ENCODE peak calls at places on chromosomes 4 and X, in nine cellular contexts. One of them, this sample, is unnamed.

GRCh38 chrX:45515262-45516215 is 314.9 kb upstream of the DIPK2B start:
- DNase-seq in amniotic stem cell: peak; percentile 82
- DNase-seq in stimulated activated naive B cell treated with anti-CD40 and anti-IgM and Interleukin-4, amounts not matched to agents 10 μg/mL and 1 μg/mL and 100 μg/mL, for 72 hours: no peak
- DNase-seq in activated CD4-positive, alpha-beta T cell treated with anti-CD3 and anti-CD28 coated beads, Interleukin-2, amount 10 ng/mL, durations not matched to agents 7 days and 5 days: peak; percentile 36
- DNase-seq in uterus: peak; percentile 87
- DNase-seq in HS-27A: peak; percentile 71
- DNase-seq in Ammon's horn: peak; percentile 69
- DNase-seq in H7: peak; percentile 19
- DNase-seq in CD8-positive, alpha-beta memory T cell: peak; percentile 53
- DNase-seq in this sample: no peak

GRCh38 chr4:12852338-12853307 is 631.5 kb downstream of the RAB28 start:
- DNase-seq in amniotic stem cell: peak; percentile 5
- DNase-seq in stimulated activated naive B cell treated with anti-CD40 and anti-IgM and Interleukin-4, amounts not matched to agents 10 μg/mL and 1 μg/mL and 100 μg/mL, for 72 hours: no peak
- DNase-seq in activated CD4-positive, alpha-beta T cell treated with anti-CD3 and anti-CD28 coated beads, Interleukin-2, amount 10 ng/mL, durations not matched to agents 7 days and 5 days: no peak
- DNase-seq in uterus: peak; percentile 16
- DNase-seq in HS-27A: no peak
- DNase-seq in Ammon's horn: peak; percentile 59
- DNase-seq in H7: peak; percentile 42
- DNase-seq in CD8-positive, alpha-beta memory T cell: no peak
- DNase-seq in this sample: no peak

GRCh38 chr4:140374130-140374477 is 658 bp downstream of the SCOC start:
- DNase-seq in amniotic stem cell: no peak
- DNase-seq in stimulated activated naive B cell treated with anti-CD40 and anti-IgM and Interleukin-4, amounts not matched to agents 10 μg/mL and 1 μg/mL and 100 μg/mL, for 72 hours: no peak
- DNase-seq in activated CD4-positive, alpha-beta T cell treated with anti-CD3 and anti-CD28 coated beads, Interleukin-2, amount 10 ng/mL, durations not matched to agents 7 days and 5 days: no peak
- DNase-seq in uterus: no peak
- DNase-seq in HS-27A: no peak
- DNase-seq in Ammon's horn: no peak
- DNase-seq in H7: no peak
- DNase-seq in CD8-positive, alpha-beta memory T cell: no peak
- DNase-seq in this sample: no peak

GRCh38 chrX:23902419-23902818 is 5.3 kb downstream of the APOO start:
- DNase-seq in amniotic stem cell: peak; percentile 16
- DNase-seq in stimulated activated naive B cell treated with anti-CD40 and anti-IgM and Interleukin-4, amounts not matched to agents 10 μg/mL and 1 μg/mL and 100 μg/mL, for 72 hours: no peak
- DNase-seq in activated CD4-positive, alpha-beta T cell treated with anti-CD3 and anti-CD28 coated beads, Interleukin-2, amount 10 ng/mL, durations not matched to agents 7 days and 5 days: peak; percentile 16
- DNase-seq in uterus: no peak
- DNase-seq in HS-27A: no peak
- DNase-seq in Ammon's horn: no peak
- DNase-seq in H7: peak; percentile 53
- DNase-seq in CD8-positive, alpha-beta memory T cell: no peak
- DNase-seq in this sample: no peak

GRCh38 chr4:127686656-127687055 is 43.5 kb upstream of the SLC25A31 start:
- DNase-seq in amniotic stem cell: no peak
- DNase-seq in stimulated activated naive B cell treated with anti-CD40 and anti-IgM and Interleukin-4, amounts not matched to agents 10 μg/mL and 1 μg/mL and 100 μg/mL, for 72 hours: no peak
- DNase-seq in activated CD4-positive, alpha-beta T cell treated with anti-CD3 and anti-CD28 coated beads, Interleukin-2, amount 10 ng/mL, durations not matched to agents 7 days and 5 days: no peak
- DNase-seq in uterus: no peak
- DNase-seq in HS-27A: no peak
- DNase-seq in Ammon's horn: no peak
- DNase-seq in H7: no peak
- DNase-seq in CD8-positive, alpha-beta memory T cell: no peak
- DNase-seq in this sample: no peak

GRCh38 chr4:171979461-171979860 is 166.3 kb downstream of the GALNTL6 start:
- DNase-seq in amniotic stem cell: no peak
- DNase-seq in stimulated activated naive B cell treated with anti-CD40 and anti-IgM and Interleukin-4, amounts not matched to agents 10 μg/mL and 1 μg/mL and 100 μg/mL, for 72 hours: no peak
- DNase-seq in activated CD4-positive, alpha-beta T cell treated with anti-CD3 and anti-CD28 coated beads, Interleukin-2, amount 10 ng/mL, durations not matched to agents 7 days and 5 days: no peak
- DNase-seq in uterus: no peak
- DNase-seq in HS-27A: no peak
- DNase-seq in Ammon's horn: no peak
- DNase-seq in H7: no peak
- DNase-seq in CD8-positive, alpha-beta memory T cell: no peak
- DNase-seq in this sample: no peak

GRCh38 chr4:14916554-14917304 is 85.6 kb upstream of the CPEB2 start:
- DNase-seq in amniotic stem cell: peak; percentile 53
- DNase-seq in stimulated activated naive B cell treated with anti-CD40 and anti-IgM and Interleukin-4, amounts not matched to agents 10 μg/mL and 1 μg/mL and 100 μg/mL, for 72 hours: no peak
- DNase-seq in activated CD4-positive, alpha-beta T cell treated with anti-CD3 and anti-CD28 coated beads, Interleukin-2, amount 10 ng/mL, durations not matched to agents 7 days and 5 days: no peak
- DNase-seq in uterus: no peak
- DNase-seq in HS-27A: peak; percentile 62
- DNase-seq in Ammon's horn: peak; percentile 30
- DNase-seq in H7: no peak
- DNase-seq in CD8-positive, alpha-beta memory T cell: no peak
- DNase-seq in this sample: peak; percentile 4

GRCh38 chr4:76550966-76551780 is 116.1 kb downstream of the SHROOM3 start:
- DNase-seq in amniotic stem cell: no peak
- DNase-seq in stimulated activated naive B cell treated with anti-CD40 and anti-IgM and Interleukin-4, amounts not matched to agents 10 μg/mL and 1 μg/mL and 100 μg/mL, for 72 hours: no peak
- DNase-seq in activated CD4-positive, alpha-beta T cell treated with anti-CD3 and anti-CD28 coated beads, Interleukin-2, amount 10 ng/mL, durations not matched to agents 7 days and 5 days: no peak
- DNase-seq in uterus: no peak
- DNase-seq in HS-27A: no peak
- DNase-seq in Ammon's horn: no peak
- DNase-seq in H7: no peak
- DNase-seq in CD8-positive, alpha-beta memory T cell: no peak
- DNase-seq in this sample: no peak

GRCh38 chr4:174214102-174214878 is 69.2 kb downstream of the FBXO8 start:
- DNase-seq in amniotic stem cell: no peak
- DNase-seq in stimulated activated naive B cell treated with anti-CD40 and anti-IgM and Interleukin-4, amounts not matched to agents 10 μg/mL and 1 μg/mL and 100 μg/mL, for 72 hours: no peak
- DNase-seq in activated CD4-positive, alpha-beta T cell treated with anti-CD3 and anti-CD28 coated beads, Interleukin-2, amount 10 ng/mL, durations not matched to agents 7 days and 5 days: peak; percentile 24
- DNase-seq in uterus: no peak
- DNase-seq in HS-27A: no peak
- DNase-seq in Ammon's horn: no peak
- DNase-seq in H7: peak; percentile 66
- DNase-seq in CD8-positive, alpha-beta memory T cell: no peak
- DNase-seq in this sample: no peak

GRCh38 chr4:102627831-102628523 is 126.8 kb downstream of the NFKB1 start:
- DNase-seq in amniotic stem cell: no peak
- DNase-seq in stimulated activated naive B cell treated with anti-CD40 and anti-IgM and Interleukin-4, amounts not matched to agents 10 μg/mL and 1 μg/mL and 100 μg/mL, for 72 hours: peak; percentile 20
- DNase-seq in activated CD4-positive, alpha-beta T cell treated with anti-CD3 and anti-CD28 coated beads, Interleukin-2, amount 10 ng/mL, durations not matched to agents 7 days and 5 days: no peak
- DNase-seq in uterus: no peak
- DNase-seq in HS-27A: peak; percentile 65
- DNase-seq in Ammon's horn: no peak
- DNase-seq in H7: no peak
- DNase-seq in CD8-positive, alpha-beta memory T cell: no peak
- DNase-seq in this sample: no peak

GRCh38 chrX:104335765-104336164 is 81.0 kb upstream of the ESX1 start:
- DNase-seq in amniotic stem cell: peak; percentile 22
- DNase-seq in stimulated activated naive B cell treated with anti-CD40 and anti-IgM and Interleukin-4, amounts not matched to agents 10 μg/mL and 1 μg/mL and 100 μg/mL, for 72 hours: no peak
- DNase-seq in activated CD4-positive, alpha-beta T cell treated with anti-CD3 and anti-CD28 coated beads, Interleukin-2, amount 10 ng/mL, durations not matched to agents 7 days and 5 days: no peak
- DNase-seq in uterus: no peak
- DNase-seq in HS-27A: peak; percentile 59
- DNase-seq in Ammon's horn: no peak
- DNase-seq in H7: no peak
- DNase-seq in CD8-positive, alpha-beta memory T cell: no peak
- DNase-seq in this sample: no peak

GRCh38 chr4:121789960-121790829 is 10.9 kb upstream of the EXOSC9 start:
- DNase-seq in amniotic stem cell: peak; percentile 46
- DNase-seq in stimulated activated naive B cell treated with anti-CD40 and anti-IgM and Interleukin-4, amounts not matched to agents 10 μg/mL and 1 μg/mL and 100 μg/mL, for 72 hours: no peak
- DNase-seq in activated CD4-positive, alpha-beta T cell treated with anti-CD3 and anti-CD28 coated beads, Interleukin-2, amount 10 ng/mL, durations not matched to agents 7 days and 5 days: no peak
- DNase-seq in uterus: no peak
- DNase-seq in HS-27A: no peak
- DNase-seq in Ammon's horn: no peak
- DNase-seq in H7: no peak
- DNase-seq in CD8-positive, alpha-beta memory T cell: no peak
- DNase-seq in this sample: no peak

GRCh38 chrX:107968623-107969022 is 13.5 kb downstream of the TEX13B start:
- DNase-seq in amniotic stem cell: no peak
- DNase-seq in stimulated activated naive B cell treated with anti-CD40 and anti-IgM and Interleukin-4, amounts not matched to agents 10 μg/mL and 1 μg/mL and 100 μg/mL, for 72 hours: no peak
- DNase-seq in activated CD4-positive, alpha-beta T cell treated with anti-CD3 and anti-CD28 coated beads, Interleukin-2, amount 10 ng/mL, durations not matched to agents 7 days and 5 days: no peak
- DNase-seq in uterus: no peak
- DNase-seq in HS-27A: no peak
- DNase-seq in Ammon's horn: no peak
- DNase-seq in H7: no peak
- DNase-seq in CD8-positive, alpha-beta memory T cell: no peak
- DNase-seq in this sample: no peak

GRCh38 chrX:130085551-130085986 is 24.7 kb downstream of the ELF4 start:
- DNase-seq in amniotic stem cell: no peak
- DNase-seq in stimulated activated naive B cell treated with anti-CD40 and anti-IgM and Interleukin-4, amounts not matched to agents 10 μg/mL and 1 μg/mL and 100 μg/mL, for 72 hours: no peak
- DNase-seq in activated CD4-positive, alpha-beta T cell treated with anti-CD3 and anti-CD28 coated beads, Interleukin-2, amount 10 ng/mL, durations not matched to agents 7 days and 5 days: no peak
- DNase-seq in uterus: peak; percentile 31
- DNase-seq in HS-27A: no peak
- DNase-seq in Ammon's horn: no peak
- DNase-seq in H7: no peak
- DNase-seq in CD8-positive, alpha-beta memory T cell: no peak
- DNase-seq in this sample: no peak

This sample was measured in dorsolateral prefrontal cortex.